ENCODE peak calls at places on chromosomes 4 and X, in six cellular contexts. One of them, this sample, is unnamed. For H3K36me3, the result is how much of the 10 kb centered on the place peaks cover.

GRCh38 chr4:40121515-40121914 is 64.9 kb downstream of the N4BP2 start:
- DNase-seq in keratinocyte: peak
- DNase-seq in psoas muscle: no peak
- DNase-seq in astrocyte: peak
- DNase-seq in uterus: no peak
- DNase-seq in left ventricle myocardium inferior: no peak
- DNase-seq in this sample: peak

GRCh38 chrX:129318375-129318774 is 204.9 kb downstream of the SMARCA1 start:
- DNase-seq in uterus: no peak
- DNase-seq in psoas muscle: no peak
- DNase-seq in left ventricle myocardium inferior: no peak
- DNase-seq in keratinocyte: no peak
- DNase-seq in astrocyte: no peak
- DNase-seq in this sample: no peak

GRCh38 chr4:68905598-68906237 is 45.9 kb downstream of the UGT2A3 start:
- DNase-seq in astrocyte: peak
- DNase-seq in keratinocyte: no peak
- DNase-seq in left ventricle myocardium inferior: no peak
- DNase-seq in psoas muscle: no peak
- DNase-seq in uterus: no peak
- DNase-seq in this sample: no peak

GRCh38 chrX:53398216-53398615 is 24.2 kb downstream of the SMC1A start:
- DNase-seq in psoas muscle: no peak
- DNase-seq in uterus: no peak
- DNase-seq in left ventricle myocardium inferior: no peak
- DNase-seq in keratinocyte: no peak
- DNase-seq in astrocyte: no peak
- DNase-seq in this sample: no peak

GRCh38 chrX:40006025-40007017 is 91.4 kb downstream of the BCOR start:
- DNase-seq in left ventricle myocardium inferior: peak
- DNase-seq in astrocyte: no peak
- DNase-seq in uterus: peak
- DNase-seq in psoas muscle: peak
- DNase-seq in keratinocyte: no peak
- DNase-seq in this sample: no peak

GRCh38 chrX:105375816-105376215 is 155.3 kb upstream of the TEX13A start:
- DNase-seq in uterus: no peak
- DNase-seq in left ventricle myocardium inferior: no peak
- DNase-seq in keratinocyte: no peak
- DNase-seq in astrocyte: peak
- DNase-seq in psoas muscle: no peak
- DNase-seq in this sample: no peak

GRCh38 chr4:122635205-122635604 is 14.3 kb upstream of the IL21 start:
- DNase-seq in keratinocyte: no peak
- DNase-seq in psoas muscle: no peak
- DNase-seq in uterus: no peak
- DNase-seq in left ventricle myocardium inferior: no peak
- DNase-seq in astrocyte: no peak
- DNase-seq in this sample: no peak

GRCh38 chrX:22246620-22247019 is 26.1 kb upstream of the CBLL2 start:
- DNase-seq in uterus: no peak
- DNase-seq in astrocyte: peak
- DNase-seq in keratinocyte: peak
- DNase-seq in psoas muscle: no peak
- DNase-seq in left ventricle myocardium inferior: no peak
- DNase-seq in this sample: no peak

GRCh38 chr4:130568746-130569145 is 1472.8 kb downstream of the C4orf33 start:
- DNase-seq in psoas muscle: no peak
- DNase-seq in astrocyte: no peak
- DNase-seq in keratinocyte: no peak
- DNase-seq in uterus: no peak
- DNase-seq in left ventricle myocardium inferior: no peak
- DNase-seq in this sample: no peak

GRCh38 chr4:159607824-159608223 is 504.9 kb downstream of the RAPGEF2 start:
- DNase-seq in left ventricle myocardium inferior: no peak
- DNase-seq in uterus: no peak
- DNase-seq in psoas muscle: no peak
- DNase-seq in keratinocyte: no peak
- DNase-seq in astrocyte: peak
- DNase-seq in this sample: no peak

GRCh38 chr4:129043523-129043922 is 49.8 kb downstream of the SCLT1 start:
- DNase-seq in psoas muscle: no peak
- DNase-seq in astrocyte: peak
- DNase-seq in uterus: no peak
- DNase-seq in left ventricle myocardium inferior: no peak
- DNase-seq in keratinocyte: no peak
- DNase-seq in this sample: no peak

GRCh38 chrX:110853610-110854009 is 58.0 kb upstream of the CHRDL1 start:
- DNase-seq in psoas muscle: peak
- DNase-seq in uterus: no peak
- DNase-seq in astrocyte: peak
- DNase-seq in left ventricle myocardium inferior: no peak
- DNase-seq in keratinocyte: no peak
- DNase-seq in this sample: no peak

GRCh38 chr4:72451349-72451748 is 117.7 kb downstream of the ADAMTS3 start:
- DNase-seq in astrocyte: no peak
- DNase-seq in keratinocyte: no peak
- DNase-seq in uterus: peak
- DNase-seq in psoas muscle: peak
- DNase-seq in left ventricle myocardium inferior: peak
- DNase-seq in this sample: no peak

GRCh38 chr4:11426716-11427115 is 2.0 kb downstream of the HS3ST1 start:
- DNase-seq in astrocyte: no peak
- DNase-seq in keratinocyte: no peak
- DNase-seq in psoas muscle: no peak
- DNase-seq in uterus: no peak
- DNase-seq in left ventricle myocardium inferior: no peak
- DNase-seq in this sample: no peak

GRCh38 chr4:119559044-119559647 is 69.5 kb downstream of the PDE5A start:
- DNase-seq in left ventricle myocardium inferior: no peak
- DNase-seq in uterus: no peak
- DNase-seq in psoas muscle: no peak
- DNase-seq in astrocyte: peak
- DNase-seq in keratinocyte: no peak
- DNase-seq in this sample: no peak

DNA sequence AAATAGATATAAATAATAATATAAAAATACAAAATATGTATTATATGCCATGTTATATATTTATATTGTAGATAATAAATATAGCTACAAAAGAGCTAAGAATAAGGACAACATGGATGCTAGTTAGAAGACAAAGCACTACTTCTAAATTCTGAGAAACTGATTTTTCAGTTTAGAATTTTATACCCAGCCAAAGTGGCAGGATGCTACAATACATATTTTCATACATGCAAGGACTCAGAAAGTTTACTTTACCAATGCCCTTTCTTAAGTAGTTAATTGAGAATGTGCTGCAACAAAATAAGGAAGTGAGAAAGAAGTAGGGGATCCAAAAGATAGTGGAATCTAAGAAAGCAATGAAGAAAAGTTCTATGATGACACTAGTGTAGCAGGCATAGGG is 64.5 kb downstream of the PDE5A start:
- DNase-seq in uterus: no peak
- DNase-seq in keratinocyte: no peak
- DNase-seq in astrocyte: no peak
- DNase-seq in psoas muscle: no peak
- DNase-seq in left ventricle myocardium inferior: no peak
- DNase-seq in this sample: no peak
- H3K36me3 ChIP-seq in uterus: under half
- H3K36me3 ChIP-seq in keratinocyte: under half
- H3K36me3 ChIP-seq in astrocyte: under half
- H3K36me3 ChIP-seq in psoas muscle: under half
- H3K36me3 ChIP-seq in left ventricle myocardium inferior: under half
- H3K36me3 ChIP-seq in this sample: under half

DNA sequence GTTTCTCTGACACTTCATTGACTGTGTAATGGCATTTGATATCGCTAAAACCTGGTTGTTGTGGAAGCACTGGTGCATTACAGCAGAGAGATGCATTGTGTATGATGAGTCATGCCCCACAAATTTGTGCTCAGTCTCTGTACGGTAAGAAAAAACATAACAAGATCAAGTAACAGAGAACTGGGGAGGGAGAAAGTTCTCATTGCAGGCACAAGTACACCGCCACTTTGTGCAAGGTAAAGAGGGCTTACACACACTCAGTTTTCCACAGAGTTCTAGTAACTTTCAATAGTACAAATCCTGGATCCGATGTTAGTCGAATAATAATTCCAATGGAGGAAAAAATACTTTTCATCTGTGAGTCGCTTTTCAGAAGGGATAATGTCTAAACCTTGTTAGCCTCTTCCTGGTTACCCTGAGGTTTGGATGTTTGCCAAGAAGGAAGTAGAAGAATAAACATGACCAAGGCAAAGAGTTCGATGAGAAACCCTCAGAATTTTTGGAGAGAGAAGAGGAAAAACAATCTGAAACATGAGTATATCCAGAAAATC is 512.5 kb upstream of the SLIT2 start:
- DNase-seq in left ventricle myocardium inferior: no peak
- DNase-seq in psoas muscle: no peak
- DNase-seq in uterus: no peak
- DNase-seq in astrocyte: peak
- DNase-seq in keratinocyte: peak
- DNase-seq in this sample: peak
- H3K4me3 ChIP-seq in left ventricle myocardium inferior: no peak
- H3K4me3 ChIP-seq in psoas muscle: no peak
- H3K4me3 ChIP-seq in uterus: no peak
- H3K4me3 ChIP-seq in astrocyte: peak
- H3K4me3 ChIP-seq in keratinocyte: no peak
- H3K4me3 ChIP-seq in this sample: no peak

GRCh38 chr4:744212-744841 is 38.7 kb downstream of the PCGF3 start:
- DNase-seq in keratinocyte: no peak
- DNase-seq in astrocyte: no peak
- DNase-seq in left ventricle myocardium inferior: no peak
- DNase-seq in psoas muscle: peak
- DNase-seq in uterus: no peak
- DNase-seq in this sample: no peak
- H3K36me3 ChIP-seq in keratinocyte: under half
- H3K36me3 ChIP-seq in astrocyte: under half
- H3K36me3 ChIP-seq in left ventricle myocardium inferior: under half
- H3K36me3 ChIP-seq in psoas muscle: under half
- H3K36me3 ChIP-seq in uterus: under half
- H3K36me3 ChIP-seq in this sample: under half

DNA sequence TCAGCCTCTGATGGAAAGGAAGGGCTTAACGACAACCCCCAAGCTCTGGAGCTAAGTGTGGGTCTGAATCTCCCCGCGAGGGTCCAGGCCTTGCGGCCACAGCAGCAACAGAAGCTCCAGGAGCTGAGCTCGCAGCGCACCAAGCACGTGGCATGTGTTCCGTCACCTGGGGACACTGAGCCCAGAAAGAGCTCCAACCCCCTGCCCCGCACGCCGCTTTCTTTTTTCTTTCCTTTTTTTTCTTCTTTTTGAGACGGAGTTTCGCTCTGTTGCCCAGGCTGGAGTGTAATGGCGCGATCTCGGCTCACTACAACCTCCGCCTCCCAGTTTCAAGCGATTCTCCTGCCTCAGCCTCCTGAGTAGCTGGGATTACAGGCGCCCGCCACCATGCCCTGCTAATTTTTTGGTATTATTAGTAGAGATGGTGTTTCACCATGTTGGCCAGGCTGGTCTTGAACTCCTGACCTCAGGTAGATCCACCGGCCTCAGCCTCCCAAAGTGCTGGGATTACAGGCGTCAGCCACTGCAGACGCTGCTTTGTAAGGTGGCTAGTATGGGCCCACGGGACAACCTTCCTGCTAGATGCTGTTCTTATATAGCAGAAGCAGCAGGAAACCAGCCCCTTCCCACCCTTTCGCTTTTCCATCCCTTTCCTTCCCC is 685 bp upstream of the TNIP2 start:
- DNase-seq in astrocyte: no peak
- DNase-seq in left ventricle myocardium inferior: no peak
- DNase-seq in uterus: no peak
- DNase-seq in keratinocyte: no peak
- DNase-seq in psoas muscle: peak
- DNase-seq in this sample: no peak
- H3K4me3 ChIP-seq in astrocyte: peak
- H3K4me3 ChIP-seq in left ventricle myocardium inferior: peak
- H3K4me3 ChIP-seq in uterus: peak
- H3K4me3 ChIP-seq in keratinocyte: no peak
- H3K4me3 ChIP-seq in psoas muscle: peak
- H3K4me3 ChIP-seq in this sample: peak

GRCh38 chrX:15808254-15808653 is 18.0 kb downstream of the ZRSR2 start:
- DNase-seq in astrocyte: no peak
- DNase-seq in uterus: no peak
- DNase-seq in psoas muscle: no peak
- DNase-seq in keratinocyte: no peak
- DNase-seq in left ventricle myocardium inferior: no peak
- DNase-seq in this sample: no peak

DNA sequence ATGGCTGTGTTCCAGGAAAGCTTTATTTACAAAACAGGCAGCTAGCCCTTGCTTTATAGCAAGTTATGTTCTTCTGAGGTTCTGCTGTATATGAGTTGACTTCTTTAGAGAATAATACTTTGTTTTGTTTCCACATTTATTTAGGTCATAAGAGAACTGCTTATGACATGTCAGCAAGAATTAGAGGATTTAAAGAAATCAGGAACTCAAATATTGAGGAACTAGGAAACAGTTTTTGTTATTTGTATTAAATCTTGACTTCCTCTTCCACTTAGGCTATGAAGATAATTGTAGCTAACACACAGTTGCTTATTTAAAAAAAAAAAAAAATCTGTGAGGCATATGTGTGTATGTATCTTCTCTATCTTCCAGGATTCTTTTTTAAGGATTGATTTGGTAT is 14.3 kb downstream of the ZRSR2 start:
- DNase-seq in astrocyte: no peak
- DNase-seq in uterus: no peak
- DNase-seq in psoas muscle: no peak
- DNase-seq in keratinocyte: no peak
- DNase-seq in left ventricle myocardium inferior: no peak
- DNase-seq in this sample: no peak
- H3K36me3 ChIP-seq in astrocyte: under half
- H3K36me3 ChIP-seq in uterus: under half
- H3K36me3 ChIP-seq in psoas muscle: under half
- H3K36me3 ChIP-seq in keratinocyte: under half
- H3K36me3 ChIP-seq in left ventricle myocardium inferior: under half
- H3K36me3 ChIP-seq in this sample: under half

DNA sequence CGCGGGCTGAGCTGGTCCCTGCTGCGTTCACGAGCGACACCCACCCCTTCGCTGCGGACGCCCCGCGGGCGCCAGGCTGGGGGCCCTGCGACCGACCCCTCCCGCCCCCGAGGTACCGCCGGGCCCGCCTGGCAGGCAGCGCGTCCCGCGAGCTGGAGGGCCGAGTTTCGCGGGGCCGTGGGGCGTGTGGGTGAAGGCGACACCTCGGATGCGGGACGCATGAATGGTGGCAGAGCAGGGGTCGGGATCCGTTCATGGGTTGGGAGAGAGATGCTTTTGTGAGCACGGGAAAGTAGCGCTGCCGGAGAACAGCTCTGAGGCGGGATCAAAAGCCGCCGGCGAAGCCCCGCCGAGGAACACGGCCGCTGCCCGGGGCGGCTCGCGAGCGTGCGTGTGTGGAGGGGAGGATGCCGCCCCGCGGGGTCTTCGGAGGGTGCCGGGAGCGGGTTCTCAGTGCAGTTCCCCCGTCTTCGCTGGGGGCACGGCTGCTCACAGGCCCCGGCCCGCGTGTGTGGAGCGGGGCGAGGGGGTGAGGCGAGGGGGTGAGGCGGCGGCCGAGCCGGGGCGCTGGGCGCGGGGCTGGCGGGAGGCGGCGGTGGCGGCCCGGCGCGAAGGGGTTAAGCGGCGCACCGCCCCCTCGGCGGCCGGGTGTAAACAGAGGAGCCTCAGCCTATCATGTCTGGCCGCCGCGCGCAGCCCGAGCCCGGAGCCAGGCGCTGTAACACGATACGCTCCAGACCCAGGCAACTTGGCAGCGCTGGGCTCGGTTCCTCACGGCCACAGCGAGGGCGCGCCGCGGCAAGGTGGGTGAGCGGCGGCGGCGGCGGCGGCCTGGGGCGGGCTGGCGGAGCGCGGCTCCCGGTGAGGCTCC is 205.3 kb downstream of the TENM3 start:
- DNase-seq in keratinocyte: no peak
- DNase-seq in left ventricle myocardium inferior: peak
- DNase-seq in astrocyte: peak
- DNase-seq in uterus: peak
- DNase-seq in psoas muscle: peak
- DNase-seq in this sample: peak
- H3K4me3 ChIP-seq in keratinocyte: peak
- H3K4me3 ChIP-seq in left ventricle myocardium inferior: peak
- H3K4me3 ChIP-seq in astrocyte: peak
- H3K4me3 ChIP-seq in uterus: peak
- H3K4me3 ChIP-seq in psoas muscle: peak
- H3K4me3 ChIP-seq in this sample: peak

This sample was measured in kidney epithelial cell.